ENCODE peak calls at places on chromosomes 7 and 10, in ten cellular contexts. C, Q, K, I, V, E, D, N, Z and U are unnamed samples.

GRCh38 chr10:125536236-125536635 is 146.7 kb downstream of the TEX36 start:
- DNase-seq in K (no peak), C (no peak), Z (no peak), Q (no peak), V (no peak), D (no peak), E (no peak), N (no peak), I (no peak), U (no peak)

GRCh38 chr10:11205026-11205772 is 187.5 kb downstream of the CELF2 start:
- DNase-seq in Z (no peak), E (peak), N (no peak), K (no peak), Q (no peak), V (no peak), D (no peak), C (no peak), I (no peak), U (no peak)

GRCh38 chr10:123821136-123821535 is 70.5 kb downstream of the CPXM2 start:
- DNase-seq in C (no peak), V (no peak), Q (no peak), K (no peak), N (no peak), Z (no peak), D (no peak), I (no peak), E (no peak), U (no peak)

GRCh38 chr7:117212969-117213877 is 109.6 kb downstream of the WNT2 start:
- DNase-seq in I (peak), N (no peak), E (peak), V (peak), K (peak), C (peak), D (peak), Q (no peak), Z (no peak), U (peak)

GRCh38 chr7:37993060-37993501 is 72.6 kb downstream of the EPDR1 start:
- DNase-seq in C (no peak), E (no peak), Z (no peak), I (no peak), N (no peak), Q (no peak), V (no peak), K (no peak), D (no peak), U (no peak)

GRCh38 chr7:20514364-20514763 is 101.1 kb upstream of the ABCB5 start:
- DNase-seq in D (no peak), Q (no peak), E (peak), V (peak), K (peak), C (no peak), Z (no peak), I (no peak), N (no peak), U (no peak)

GRCh38 chr10:91077549-91078017 is 142.9 kb upstream of the PCGF5 start:
- DNase-seq in C (no peak), N (peak), Z (no peak), V (peak), Q (peak), K (peak), E (no peak), I (peak), D (no peak), U (no peak)

GRCh38 chr7:117158941-117159705 is 163.7 kb downstream of the WNT2 start:
- DNase-seq in Q (no peak), N (no peak), V (no peak), D (no peak), K (no peak), E (no peak), Z (no peak), C (no peak), I (no peak), U (no peak)

GRCh38 chr10:13674645-13675588 is 88.2 kb downstream of the PRPF18 start:
- DNase-seq in I (no peak), E (no peak), V (no peak), Q (no peak), Z (no peak), D (no peak), C (no peak), N (no peak), K (no peak), U (no peak)

GRCh38 chr7:118057404-118057803 is 126.6 kb upstream of the LSM8 start:
- DNase-seq in Q (no peak), K (no peak), I (no peak), C (no peak), D (no peak), V (no peak), N (no peak), E (no peak), Z (no peak), U (no peak)